ENCODE peak calls at places on chromosome X, in six cellular contexts. L is mesendoderm, J is H9, Y is IMR-90, N is neuronal stem cell, X is H1. G is an unnamed sample.

GRCh38 chrX:115642895-115643530 is 82.0 kb downstream of the PLS3 start:
- DNase-seq in L (peak), J (no peak), Y (peak), N (peak), X (no peak), G (peak)

GRCh38 chrX:137195991-137196390 is 162.2 kb upstream of the GPR101 start:
- DNase-seq in L (no peak), J (no peak), Y (no peak), N (no peak), X (no peak), G (no peak)

GRCh38 chrX:111337067-111337466 is 66.8 kb upstream of the CAPN6 start:
- DNase-seq in L (no peak), J (no peak), Y (no peak), N (no peak), X (no peak), G (no peak)

GRCh38 chrX:124931241-124931640 is 388.4 kb upstream of the TEX13C start:
- DNase-seq in L (no peak), J (no peak), Y (no peak), N (no peak), X (no peak), G (no peak)

GRCh38 chrX:73581002-73581628 is 18.1 kb downstream of the CHIC1 start:
- DNase-seq in L (no peak), J (no peak), Y (no peak), N (no peak), X (no peak), G (no peak)

GRCh38 chrX:68487924-68488323 is 10.9 kb upstream of the YIPF6 start:
- DNase-seq in L (no peak), J (no peak), Y (no peak), N (no peak), X (no peak), G (no peak)

GRCh38 chrX:150544222-150544787 is 24.1 kb upstream of the MTM1 start:
- DNase-seq in L (peak), J (peak), Y (no peak), N (no peak), X (no peak), G (no peak)

GRCh38 chrX:118520858-118521206 is 25.2 kb downstream of the DOCK11 start:
- DNase-seq in L (no peak), J (no peak), Y (no peak), N (no peak), X (no peak), G (no peak)

GRCh38 chrX:13667940-13668339 is 15.0 kb downstream of the TCEANC start:
- DNase-seq in L (no peak), J (no peak), Y (no peak), N (no peak), X (no peak), G (no peak)

GRCh38 chrX:25191403-25191802 is 175.6 kb upstream of the ARX start:
- DNase-seq in L (peak), J (no peak), Y (no peak), N (no peak), X (no peak), G (no peak)

GRCh38 chrX:130592204-130592603 is 190.4 kb downstream of the RBMX2 start:
- DNase-seq in L (no peak), J (no peak), Y (no peak), N (no peak), X (no peak), G (peak)

GRCh38 chrX:134570899-134571298 is 87.4 kb downstream of the PLAC1 start:
- DNase-seq in L (peak), J (no peak), Y (no peak), N (no peak), X (no peak), G (peak)

GRCh38 chrX:107556967-107557366 is 71.3 kb upstream of the PRPS1 start:
- DNase-seq in L (no peak), J (no peak), Y (no peak), N (no peak), X (no peak), G (no peak)

GRCh38 chrX:20028588-20028987 is 37.7 kb upstream of the BCLAF3 start:
- DNase-seq in L (peak), J (no peak), Y (no peak), N (no peak), X (no peak), G (no peak)

GRCh38 chrX:50168305-50168704 is 32.5 kb downstream of the AKAP4 start:
- DNase-seq in L (no peak), J (no peak), Y (peak), N (no peak), X (no peak), G (no peak)

GRCh38 chrX:102654696-102655095 is 3.4 kb downstream of the GPRASP1 start:
- DNase-seq in L (no peak), J (no peak), Y (no peak), N (no peak), X (no peak), G (no peak)

GRCh38 chrX:47863187-47863586 is 26.5 kb downstream of the ZNF81 start:
- DNase-seq in L (no peak), J (no peak), Y (no peak), N (no peak), X (no peak), G (no peak)

DNA sequence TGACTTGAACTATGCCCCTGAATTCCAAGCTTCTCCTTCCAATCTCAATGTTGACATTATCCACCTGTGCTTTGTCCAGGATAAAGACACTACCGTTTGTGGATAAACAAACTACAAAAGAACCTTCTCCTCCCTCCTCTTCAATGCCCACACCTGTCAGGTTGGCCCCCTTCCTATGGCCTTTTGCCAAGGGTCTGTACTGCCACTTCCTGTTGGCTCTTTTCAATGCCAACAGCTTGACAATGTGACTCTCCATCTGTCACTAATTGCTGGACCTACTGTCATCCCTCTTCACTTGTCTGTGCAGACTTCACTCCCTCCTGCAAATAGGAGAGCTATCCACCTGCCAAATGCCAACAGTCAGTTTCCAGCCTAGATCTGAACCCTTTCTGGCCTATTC is 35.8 kb upstream of the MID1 start:
- DNase-seq in L (no peak), J (no peak), Y (no peak), N (no peak), X (no peak), G (no peak)
- H4K8ac ChIP-seq in L (no peak), J (no peak), Y (no peak), N (no peak), X (no peak), G (no peak)

GRCh38 chrX:52359614-52360232 is 9.1 kb upstream of the XAGE2 start:
- DNase-seq in L (no peak), J (no peak), Y (no peak), N (no peak), X (no peak), G (no peak)

GRCh38 chrX:52355108-52355507 is 13.7 kb upstream of the XAGE2 start:
- DNase-seq in L (peak), J (no peak), Y (no peak), N (no peak), X (no peak), G (no peak)

GRCh38 chrX:52352551-52352950 is 16.3 kb upstream of the XAGE2 start:
- DNase-seq in L (peak), J (no peak), Y (no peak), N (no peak), X (no peak), G (no peak)

GRCh38 chrX:52349681-52350080 is 19.1 kb upstream of the XAGE2 start:
- DNase-seq in L (no peak), J (no peak), Y (no peak), N (no peak), X (no peak), G (no peak)

DNA sequence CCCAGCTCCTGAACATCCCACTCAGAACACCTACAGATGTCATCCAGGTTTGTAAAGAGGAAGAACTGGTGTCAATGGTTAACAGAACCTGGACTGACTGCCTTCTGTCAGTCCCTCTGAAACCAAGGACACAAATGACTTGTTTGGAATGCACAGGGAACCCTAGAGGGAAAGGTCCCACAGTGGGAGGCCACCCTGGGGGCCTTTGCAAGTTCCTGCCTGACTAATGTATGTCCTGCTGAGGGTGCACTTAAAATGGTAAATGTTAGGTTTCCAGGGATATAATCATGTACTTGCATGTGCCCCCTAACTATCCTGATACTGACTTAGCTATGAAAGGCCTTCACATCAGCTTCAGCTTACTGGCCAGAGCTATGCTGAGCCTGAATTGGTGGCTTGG is 15.0 kb upstream of the XAGE2 start:
- DNase-seq in L (peak), J (no peak), Y (no peak), N (no peak), X (no peak), G (no peak)
- H2BK5ac ChIP-seq in L (no peak), J (no peak), Y (no peak), N (no peak), X (no peak), G (no peak)

GRCh38 chrX:11412715-11413623 is 119.8 kb downstream of the AMELX start:
- DNase-seq in L (no peak), J (no peak), Y (no peak), N (no peak), X (no peak), G (no peak)
- H4K8ac ChIP-seq in L (no peak), J (no peak), Y (no peak), N (no peak), X (no peak), G (no peak)

DNA sequence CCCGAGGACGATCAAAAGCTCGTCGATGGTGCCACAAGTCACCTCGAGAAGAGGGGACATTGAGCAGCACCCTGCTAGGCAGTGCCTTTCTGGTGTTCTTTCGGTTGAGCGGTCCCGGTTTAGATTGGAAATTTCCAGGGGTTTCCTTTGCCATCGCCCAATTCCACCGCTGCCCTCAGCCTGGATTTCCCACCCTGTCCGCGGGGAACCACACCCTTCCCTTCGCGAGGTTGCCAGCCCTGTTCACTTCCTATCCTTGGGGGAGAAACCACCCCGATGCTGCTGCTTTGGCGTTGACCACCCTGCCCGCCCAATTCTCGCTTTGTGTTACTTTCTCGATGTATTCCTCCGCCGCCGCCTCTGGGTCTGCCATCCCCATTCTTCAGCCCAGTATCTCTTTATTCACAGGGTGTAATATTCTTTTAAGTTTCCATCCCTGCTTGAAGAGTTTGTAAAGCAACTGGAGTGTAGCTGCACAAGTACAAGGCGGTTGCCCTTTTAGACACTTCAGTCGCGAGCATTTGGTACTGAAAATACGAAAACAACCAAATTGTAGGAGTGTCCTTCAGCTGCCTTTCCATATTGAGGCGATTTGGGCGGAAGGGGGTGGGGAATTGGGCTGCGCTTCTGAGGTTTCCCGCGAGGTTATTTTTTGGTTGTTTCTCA is 1.1 kb downstream of the OGT start:
- DNase-seq in L (peak), J (peak), Y (peak), N (peak), X (peak), G (peak)
- H2BK5ac ChIP-seq in L (no peak), J (peak), Y (peak), N (no peak), X (peak), G (no peak)

GRCh38 chrX:154507673-154508072 is 8.4 kb downstream of the FAM3A start:
- DNase-seq in L (no peak), J (no peak), Y (no peak), N (no peak), X (no peak), G (no peak)

GRCh38 chrX:154506483-154507332 is 9.3 kb downstream of the FAM3A start:
- DNase-seq in L (no peak), J (no peak), Y (no peak), N (no peak), X (no peak), G (no peak)

GRCh38 chrX:154508346-154508745 is 7.7 kb downstream of the FAM3A start:
- DNase-seq in L (no peak), J (no peak), Y (no peak), N (no peak), X (no peak), G (no peak)

GRCh38 chrX:154502989-154503388 is 12.6 kb upstream of the SLC10A3 start:
- DNase-seq in L (no peak), J (no peak), Y (no peak), N (no peak), X (no peak), G (no peak)

DNA sequence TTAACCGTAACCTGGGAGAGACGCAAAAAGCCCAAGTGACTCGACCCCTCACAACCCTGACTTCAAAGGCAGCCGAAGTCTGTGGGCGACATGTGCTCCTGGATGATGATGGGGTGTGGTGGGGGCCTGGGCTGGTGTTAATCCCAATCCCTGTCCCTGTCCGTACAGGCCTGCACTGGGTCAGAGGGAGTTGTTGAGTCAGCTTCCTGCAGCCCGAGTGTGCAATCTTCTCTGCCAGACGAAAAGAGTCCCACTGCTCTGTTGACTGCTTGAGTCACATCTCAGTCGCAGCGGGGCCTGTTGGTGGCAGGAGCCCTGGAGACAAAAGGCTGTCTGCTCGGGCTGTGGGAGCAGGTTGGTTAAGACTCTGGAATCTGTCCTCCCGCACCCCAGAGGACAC is 10.3 kb downstream of the FAM3A start:
- DNase-seq in L (no peak), J (no peak), Y (peak), N (no peak), X (no peak), G (peak)
- H4K8ac ChIP-seq in L (no peak), J (no peak), Y (no peak), N (no peak), X (no peak), G (no peak)

GRCh38 chrX:139932077-139932900 is 564 bp downstream of the ATP11C start:
- DNase-seq in L (no peak), J (no peak), Y (peak), N (no peak), X (no peak), G (peak)
- H2BK5ac ChIP-seq in L (no peak), J (no peak), Y (peak), N (peak), X (peak), G (peak)

GRCh38 chrX:57286507-57287251 is at the start of gene FAAH2:
- DNase-seq in L (peak), J (peak), Y (no peak), N (no peak), X (peak), G (no peak)
- H4K8ac ChIP-seq in L (no peak), J (no peak), Y (no peak), N (no peak), X (peak), G (no peak)

GRCh38 chrX:101564651-101565050 is 14.3 kb downstream of the ARMCX1 start:
- DNase-seq in L (no peak), J (no peak), Y (no peak), N (no peak), X (no peak), G (no peak)
- H2BK5ac ChIP-seq in L (no peak), J (no peak), Y (no peak), N (no peak), X (no peak), G (no peak)

GRCh38 chrX:69670001-69670555 is 54.2 kb downstream of the EDA start:
- DNase-seq in L (no peak), J (no peak), Y (no peak), N (no peak), X (no peak), G (no peak)
- H4K8ac ChIP-seq in L (no peak), J (no peak), Y (no peak), N (no peak), X (no peak), G (no peak)

G was measured in mesenchymal stem cell.